ENCODE peak calls at places on chromosomes 7 and 10, in ten cellular contexts. C, F, W, S, O, X, Y, E, R and U are unnamed samples.
A peak's percentile ranks its signal among the peaks of the same experiment; 100 is the strongest.

GRCh38 chr7:156650042-156650441 is 9.5 kb downstream of the RNF32 start:
- DNase-seq in X (no peak), R (no peak), F (no peak), W (no peak), O (peak; percentile 44), E (peak; percentile 57), C (no peak), S (no peak), Y (no peak), U (no peak)

GRCh38 chr7:112556633-112557032 is 75.8 kb downstream of the LSMEM1 start:
- DNase-seq in Y (no peak), E (no peak), S (no peak), W (no peak), F (no peak), C (no peak), X (no peak), O (no peak), R (no peak), U (no peak)

GRCh38 chr10:46517541-46517940 is 38.9 kb downstream of the GPRIN2 start:
- DNase-seq in C (no peak), F (peak; percentile 38), S (no peak), X (no peak), Y (no peak), O (no peak), W (no peak), E (no peak), R (no peak), U (no peak)

GRCh38 chr7:112495820-112496462 is 15.2 kb downstream of the LSMEM1 start:
- DNase-seq in W (peak; percentile 9), F (no peak), O (no peak), Y (no peak), E (peak; percentile 72), R (no peak), S (no peak), X (peak; percentile 67), C (no peak), U (no peak)

GRCh38 chr7:10618934-10619333 is 354.7 kb upstream of the PHF14 start:
- DNase-seq in R (no peak), X (no peak), W (no peak), O (no peak), Y (no peak), S (no peak), F (no peak), E (peak; percentile 80), C (no peak), U (no peak)

GRCh38 chr7:32536585-32536984 is 41.3 kb downstream of the AVL9 start:
- DNase-seq in Y (no peak), F (no peak), C (no peak), S (no peak), X (no peak), O (no peak), W (no peak), R (no peak), E (no peak), U (no peak)

GRCh38 chr7:93799750-93800357 is 90.7 kb downstream of the TFPI2 start:
- DNase-seq in W (no peak), Y (no peak), C (no peak), R (no peak), F (no peak), X (peak; percentile 19), O (no peak), E (peak; percentile 13), S (no peak), U (no peak)

GRCh38 chr10:74153676-74154075 is 2.7 kb downstream of the ADK start:
- DNase-seq in W (no peak), Y (no peak), O (no peak), C (no peak), F (no peak), X (no peak), R (no peak), E (no peak), S (no peak), U (no peak)

GRCh38 chr10:76998451-76998850 is 639.2 kb downstream of the KCNMA1 start:
- DNase-seq in R (no peak), X (no peak), O (no peak), S (no peak), E (peak; percentile 19), F (no peak), Y (no peak), W (no peak), C (no peak), U (no peak)

GRCh38 chr10:84238909-84239308 is 2.4 kb downstream of the LRIT1 start:
- DNase-seq in C (no peak), Y (no peak), O (no peak), W (no peak), R (no peak), X (no peak), S (no peak), F (no peak), E (no peak), U (no peak)

GRCh38 chr7:43439631-43440401 is 143.1 kb upstream of the STK17A start:
- DNase-seq in W (peak; percentile 10), X (peak; percentile 62), F (peak; percentile 58), O (peak; percentile 54), E (peak; percentile 82), R (no peak), S (no peak), Y (no peak), C (no peak), U (no peak)

GRCh38 chr7:86094166-86094669 is 549.5 kb upstream of the GRM3 start:
- DNase-seq in Y (no peak), X (no peak), F (no peak), O (no peak), C (no peak), E (no peak), S (no peak), R (no peak), W (no peak), U (no peak)

GRCh38 chr10:56537984-56538383 is 176.9 kb upstream of the ZWINT start:
- DNase-seq in E (no peak), R (no peak), X (no peak), O (no peak), W (no peak), C (no peak), F (no peak), Y (no peak), S (no peak), U (no peak)

DNA sequence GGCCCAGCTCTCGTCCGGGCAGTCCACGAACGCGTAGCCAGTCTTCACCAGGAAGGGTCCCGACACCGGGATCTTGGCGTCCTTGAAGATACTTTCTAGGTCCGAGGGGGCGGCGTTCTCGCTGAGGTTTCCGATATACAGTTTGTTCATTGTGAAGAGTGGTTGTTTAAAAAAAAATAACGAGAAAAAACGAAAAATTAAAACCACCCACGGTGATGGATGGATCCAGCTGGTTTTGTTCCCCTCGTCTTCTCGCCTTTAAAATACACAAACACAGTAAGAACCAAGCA is 385 bp downstream of the IGF2BP3 start:
- DNase-seq in F (no peak), C (no peak), S (no peak), R (no peak), W (no peak), O (no peak), Y (no peak), X (no peak), E (peak; percentile 52), U (no peak)
- H3K27ac ChIP-seq in F (no peak overlapping the region), C (no peak overlapping the region), S (no peak overlapping the region), R (no peak overlapping the region), W (no peak overlapping the region), O (no peak overlapping the region), Y (no peak overlapping the region), X (peak overlapping the region; percentile 96), E (peak overlapping the region; percentile 97), U (no peak overlapping the region)

GRCh38 chr7:47949703-47950102 is 1.4 kb upstream of the PKD1L1 start:
- DNase-seq in S (no peak), Y (no peak), F (no peak), C (no peak), R (no peak), E (no peak), W (no peak), X (no peak), O (no peak), U (no peak)

GRCh38 chr7:47952224-47952623 is 4.0 kb upstream of the PKD1L1 start:
- DNase-seq in C (no peak), W (no peak), O (no peak), S (no peak), F (no peak), Y (no peak), X (no peak), R (no peak), E (no peak), U (no peak)

GRCh38 chr7:47953822-47954221 is 5.6 kb upstream of the PKD1L1 start:
- DNase-seq in W (no peak), O (no peak), F (no peak), C (no peak), R (no peak), X (no peak), E (no peak), Y (no peak), S (no peak), U (no peak)

GRCh38 chr7:47950714-47951113 is 2.4 kb upstream of the PKD1L1 start:
- DNase-seq in W (no peak), O (no peak), S (no peak), X (no peak), E (peak; percentile 34), C (no peak), R (peak; percentile 79), F (no peak), Y (no peak), U (no peak)

DNA sequence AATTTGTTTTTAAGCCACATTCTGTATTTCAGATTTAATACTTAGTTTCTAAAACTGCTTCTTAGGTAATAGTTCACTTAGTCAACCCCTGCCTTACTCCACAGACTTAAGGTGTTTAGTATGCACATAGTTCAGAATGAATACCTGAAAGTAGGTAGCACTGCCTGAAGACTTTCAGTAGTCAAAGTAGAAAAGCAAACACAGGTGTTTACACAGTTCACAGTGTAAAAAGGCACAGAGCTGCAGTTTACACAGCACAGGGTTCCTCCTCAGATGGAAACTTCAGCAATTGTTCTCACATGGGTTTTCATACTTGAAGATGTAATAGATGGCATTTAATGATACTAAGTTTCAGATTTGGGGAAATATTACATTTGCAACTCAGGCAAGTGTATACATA is 3.1 kb upstream of the PKD1L1 start:
- DNase-seq in E (no peak), F (no peak), R (no peak), O (no peak), X (no peak), C (no peak), S (no peak), Y (no peak), W (no peak), U (no peak)
- H3K27ac ChIP-seq in E (no peak overlapping the region), F (no peak overlapping the region), R (no peak overlapping the region), O (no peak overlapping the region), X (no peak overlapping the region), C (no peak overlapping the region), S (no peak overlapping the region), Y (no peak overlapping the region), W (no peak overlapping the region), U (no peak overlapping the region)

GRCh38 chr7:139614886-139615285 is 91.4 kb downstream of the CLEC2L start:
- DNase-seq in O (no peak), R (no peak), Y (no peak), X (no peak), E (no peak), C (no peak), S (no peak), F (no peak), W (no peak), U (no peak)
- H3K27ac ChIP-seq in O (no peak overlapping the region), R (no peak overlapping the region), Y (no peak overlapping the region), X (no peak overlapping the region), E (no peak overlapping the region), C (peak overlapping the region; percentile 17), S (no peak overlapping the region), F (no peak overlapping the region), W (no peak overlapping the region), U (peak overlapping the region; percentile 9)

DNA sequence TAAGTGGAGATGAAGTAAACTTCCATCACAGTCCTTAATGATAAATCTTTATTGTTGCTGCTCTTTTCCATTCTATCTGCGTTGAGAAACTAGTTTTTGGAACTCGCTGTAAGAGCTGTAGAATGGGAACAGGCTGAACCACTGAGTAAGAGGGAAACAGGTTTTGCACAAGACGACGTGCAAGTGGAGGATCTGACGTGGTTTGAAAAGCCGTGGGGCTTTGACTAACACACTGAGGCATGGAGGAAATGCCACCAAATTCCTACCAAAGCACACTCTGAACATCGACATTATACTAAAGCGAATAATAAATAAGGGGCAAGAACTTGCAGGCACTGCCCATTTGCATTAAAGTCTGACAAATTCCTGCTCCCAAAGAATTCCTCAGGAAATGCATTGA is 160.6 kb downstream of the KLF6 start:
- DNase-seq in O (no peak), W (no peak), R (no peak), S (no peak), E (no peak), X (no peak), F (no peak), C (no peak), Y (peak; percentile 79), U (no peak)
- H3K27ac ChIP-seq in O (no peak overlapping the region), W (no peak overlapping the region), R (peak overlapping the region; percentile 59), S (peak overlapping the region; percentile 52), E (no peak overlapping the region), X (no peak overlapping the region), F (no peak overlapping the region), C (no peak overlapping the region), Y (peak overlapping the region; percentile 47), U (no peak overlapping the region)